ENCODE peak calls at places on chromosomes 12 and 14, in four cellular contexts. A is K562, S is sigmoid colon, X is stomach. F is an unnamed sample. For H3K36me3, the result is how much of the 10 kb centered on the place peaks cover.

GRCh38 chr12:115811929-115812328 is 465.6 kb downstream of the MED13L start:
- DNase-seq in A (no peak), S (no peak), X (no peak), F (no peak)

GRCh38 chr12:100359822-100360221 is 2.9 kb downstream of the SLC17A8 start:
- DNase-seq in A (no peak), S (no peak), X (no peak), F (no peak)

GRCh38 chr14:31083781-31084180 is 57.6 kb upstream of the STRN3 start:
- DNase-seq in S (no peak), A (no peak), X (no peak), F (no peak)

GRCh38 chr12:28040251-28040650 is 67.7 kb upstream of the PTHLH start:
- DNase-seq in S (no peak), X (no peak), A (no peak), F (no peak)

GRCh38 chr12:123099556-123100192 is 51.2 kb downstream of the PITPNM2 start:
- DNase-seq in S (no peak), X (no peak), A (no peak), F (no peak)

GRCh38 chr12:92094751-92095161 is 50.9 kb downstream of the BTG1 start:
- DNase-seq in S (no peak), X (no peak), A (no peak), F (no peak)

GRCh38 chr12:8692573-8692972 is 5.2 kb upstream of the RIMKLB start:
- DNase-seq in S (peak), X (no peak), A (peak), F (no peak)

GRCh38 chr12:48446372-48446771 is 26.0 kb upstream of the ANP32D start:
- DNase-seq in A (no peak), X (no peak), S (no peak), F (no peak)

GRCh38 chr12:110704231-110704630 is 15.3 kb upstream of the HVCN1 start:
- DNase-seq in A (no peak), S (no peak), X (no peak), F (no peak)

GRCh38 chr14:66999978-67000377 is 189.3 kb upstream of the GARIN2 start:
- DNase-seq in S (no peak), A (no peak), X (no peak), F (no peak)

GRCh38 chr14:23933706-23934105 is 19.9 kb upstream of the DHRS4 start:
- DNase-seq in X (no peak), A (no peak), S (no peak), F (no peak)

GRCh38 chr14:76720382-76720813 is 40.9 kb upstream of the VASH1 start:
- DNase-seq in A (peak), X (peak), S (peak), F (peak)
- TF ChIP-seq POLR2AphosphoS5 in A (no peak), X (peak), S (no peak), F (peak)

GRCh38 chr12:121797937-121798801 is 4.7 kb upstream of the RHOF start:
- DNase-seq in S (peak), X (peak), A (peak), F (peak)

GRCh38 chr12:121798807-121799174 is 5.0 kb upstream of the SETD1B start:
- DNase-seq in X (no peak), S (no peak), A (no peak), F (no peak)

GRCh38 chr12:121799175-121799841 is 4.5 kb upstream of the SETD1B start:
- DNase-seq in X (peak), S (peak), A (peak), F (peak)

GRCh38 chr12:121795029-121795977 is 1.8 kb upstream of the RHOF start:
- DNase-seq in A (peak), S (peak), X (peak), F (peak)

DNA sequence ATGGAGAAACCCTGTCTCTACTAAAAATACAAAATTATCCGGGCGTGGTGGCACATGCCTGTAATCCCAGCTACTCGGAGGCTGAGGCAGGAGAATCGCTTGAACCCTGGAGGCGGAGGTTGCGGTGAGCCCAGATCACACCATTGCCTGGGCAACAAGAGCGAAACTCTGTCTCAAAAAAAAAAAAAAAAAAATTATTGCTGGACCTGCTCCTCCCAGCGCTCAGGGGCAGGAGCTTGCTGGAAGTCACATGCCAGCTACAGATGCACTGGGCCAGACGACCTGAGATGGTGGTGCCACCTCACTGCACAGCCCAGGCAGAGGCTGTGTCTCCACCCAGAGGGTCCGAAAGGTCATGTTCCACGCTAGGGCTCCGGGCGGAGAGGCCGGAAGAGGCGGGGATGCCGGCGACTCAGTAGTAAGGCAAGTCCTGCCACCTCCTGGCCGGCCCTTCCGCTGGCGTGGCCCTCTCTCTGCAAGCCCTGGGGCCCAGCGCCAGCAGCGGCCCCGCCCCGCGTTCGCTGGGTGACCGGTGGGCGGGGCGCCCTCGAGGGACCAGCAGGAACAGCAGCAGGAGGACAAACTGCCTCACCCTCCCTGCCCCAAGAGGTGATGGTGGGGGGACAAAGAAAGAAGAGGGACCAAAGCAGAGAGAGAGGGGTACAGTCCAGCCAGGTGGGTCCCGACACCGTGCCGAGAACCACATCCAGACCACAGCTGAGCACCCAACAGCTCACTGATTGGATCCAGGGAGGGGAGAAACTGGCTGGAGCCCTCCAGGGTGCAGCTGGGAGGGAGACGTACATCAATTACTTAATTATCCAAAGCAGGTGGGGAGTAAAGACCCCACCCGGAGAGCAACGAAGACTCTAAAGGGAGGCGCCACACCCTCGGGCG is 3.6 kb upstream of the RHOF start:
- DNase-seq in A (peak), S (peak), X (peak), F (peak)
- TF ChIP-seq CTCF in A (peak), S (no peak), X (peak), F (no peak)

GRCh38 chr12:132945806-132946506 is 10.2 kb downstream of the ZNF605 start:
- DNase-seq in S (no peak), X (no peak), A (no peak), F (peak)
- H3K36me3 ChIP-seq in S (under half), X (half or more), A (under half), F (half or more)

GRCh38 chr14:77097006-77097688 is 911 bp upstream of the CIPC start:
- DNase-seq in S (no peak), A (peak), X (no peak), F (no peak)

GRCh38 chr14:77099425-77100167 is 1.5 kb downstream of the CIPC start:
- DNase-seq in X (no peak), A (peak), S (no peak), F (no peak)

GRCh38 chr14:77098470-77099353 is 654 bp downstream of the CIPC start:
- DNase-seq in S (peak), A (peak), X (peak), F (no peak)

GRCh38 chr14:77100961-77101360 is 2.9 kb downstream of the CIPC start:
- DNase-seq in A (no peak), S (no peak), X (no peak), F (no peak)

GRCh38 chr14:77097689-77098469 is at the start of gene CIPC:
- DNase-seq in S (peak), X (peak), A (peak), F (peak)
- TF ChIP-seq POLR2AphosphoS5 in S (peak), X (peak), A (peak), F (peak)

DNA sequence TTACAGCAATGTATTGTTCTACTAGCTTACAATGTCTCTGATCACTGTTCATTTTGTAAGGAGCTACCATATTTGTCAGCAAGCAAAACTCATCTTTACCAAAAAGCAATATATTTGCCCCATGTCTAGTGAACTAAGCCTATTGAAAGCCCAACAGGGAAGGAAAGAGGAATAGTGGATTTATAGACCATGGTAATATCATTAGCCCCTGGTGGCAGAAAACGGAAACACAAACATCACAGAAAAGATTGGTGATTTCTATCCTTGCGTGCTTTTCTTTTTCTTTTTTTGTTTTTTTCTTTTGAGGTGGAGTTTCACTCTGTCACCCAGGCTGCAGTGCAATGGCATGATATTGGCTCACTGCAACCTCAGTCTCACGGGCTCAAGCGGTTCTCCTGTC is 1562.4 kb upstream of the TMEM132C start:
- DNase-seq in A (no peak), S (no peak), X (no peak), F (no peak)
- TF ChIP-seq CTCF in A (peak), S (no peak), X (no peak), F (no peak)

GRCh38 chr14:81516941-81517797 is 16.5 kb downstream of the SEL1L start:
- DNase-seq in X (no peak), S (peak), A (no peak), F (no peak)

GRCh38 chr14:81521356-81521755 is 12.3 kb downstream of the SEL1L start:
- DNase-seq in A (no peak), S (no peak), X (no peak), F (no peak)

GRCh38 chr14:81523016-81523415 is 10.6 kb downstream of the SEL1L start:
- DNase-seq in S (no peak), X (no peak), A (no peak), F (no peak)

GRCh38 chr14:81519200-81519998 is 14.3 kb downstream of the SEL1L start:
- DNase-seq in X (no peak), S (no peak), A (peak), F (no peak)

GRCh38 chr14:81517798-81518398 is 15.8 kb downstream of the SEL1L start:
- DNase-seq in A (no peak), S (peak), X (no peak), F (no peak)
- H3K36me3 ChIP-seq in A (under half), S (under half), X (under half), F (under half)

GRCh38 chr14:103731481-103731880 is 15.9 kb downstream of the ZFYVE21 start:
- DNase-seq in S (no peak), A (no peak), X (no peak), F (peak)

GRCh38 chr14:103733651-103734050 is 18.0 kb downstream of the ZFYVE21 start:
- DNase-seq in A (no peak), S (peak), X (no peak), F (peak)

GRCh38 chr14:103731916-103732867 is 16.6 kb downstream of the ZFYVE21 start:
- DNase-seq in X (no peak), A (no peak), S (no peak), F (peak)

GRCh38 chr14:103734081-103734888 is 18.7 kb downstream of the ZFYVE21 start:
- DNase-seq in A (no peak), X (no peak), S (peak), F (peak)

GRCh38 chr14:103732868-103733626 is 17.4 kb downstream of the ZFYVE21 start:
- DNase-seq in A (no peak), S (peak), X (no peak), F (no peak)
- TF ChIP-seq POLR2AphosphoS5 in A (no peak), S (no peak), X (no peak), F (no peak)

GRCh38 chr14:54975856-54976255 is 51.0 kb downstream of the WDHD1 start:
- DNase-seq in S (no peak), A (no peak), X (no peak), F (no peak)

GRCh38 chr14:54985156-54985555 is 41.7 kb downstream of the WDHD1 start:
- DNase-seq in A (no peak), X (no peak), S (no peak), F (no peak)

GRCh38 chr14:54979039-54979438 is 47.9 kb downstream of the WDHD1 start:
- DNase-seq in X (no peak), A (no peak), S (no peak), F (no peak)

GRCh38 chr14:54976316-54976715 is 50.6 kb downstream of the WDHD1 start:
- DNase-seq in X (no peak), A (no peak), S (no peak), F (no peak)

GRCh38 chr14:54981698-54982097 is 45.2 kb downstream of the WDHD1 start:
- DNase-seq in A (no peak), X (no peak), S (no peak), F (no peak)
- TF ChIP-seq CTCF in A (no peak), X (peak), S (no peak), F (peak)